ENCODE peak calls at places on chromosome 17, in six cellular contexts. T is CD4-positive, alpha-beta memory T cell; U is HepG2; K is GM12864; G is choroid plexus epithelial cell; Z is heart left ventricle. F is an unnamed sample.

GRCh38 chr17:45341389-45342158 is 24.8 kb upstream of the MAP3K14 start:
- DNase-seq in T (no peak), K (no peak), Z (peak), U (peak), G (peak), F (no peak)

GRCh38 chr17:34010534-34010933 is 244.6 kb upstream of the CCL2 start:
- DNase-seq in Z (no peak), T (no peak), K (no peak), U (no peak), G (no peak), F (no peak)

GRCh38 chr17:70344356-70345060 is 175.2 kb downstream of the KCNJ2 start:
- DNase-seq in Z (no peak), T (no peak), K (no peak), G (peak), U (no peak), F (no peak)

GRCh38 chr17:5667871-5668270 is 83.6 kb upstream of the NLRP1 start:
- DNase-seq in U (peak), K (no peak), Z (no peak), G (no peak), T (no peak), F (no peak)

GRCh38 chr17:15298176-15298575 is 33.0 kb upstream of the PMP22 start:
- DNase-seq in Z (no peak), U (no peak), T (no peak), G (peak), K (no peak), F (no peak)

GRCh38 chr17:28549274-28550132 is 2.9 kb downstream of the UNC119 start:
- DNase-seq in T (peak), K (peak), Z (peak), U (no peak), G (no peak), F (peak)

GRCh38 chr17:4869599-4869998 is 29.7 kb upstream of the C17orf107 start:
- DNase-seq in T (no peak), Z (no peak), G (no peak), U (no peak), K (no peak), F (no peak)

GRCh38 chr17:27315322-27315721 is 21.4 kb downstream of the WSB1 start:
- DNase-seq in K (no peak), G (peak), Z (peak), T (no peak), U (no peak), F (no peak)

GRCh38 chr17:72970794-72971512 is 121.5 kb downstream of the SLC39A11 start:
- DNase-seq in U (no peak), T (no peak), G (no peak), K (no peak), Z (no peak), F (no peak)

GRCh38 chr17:51741447-51741846 is 417.1 kb downstream of the CA10 start:
- DNase-seq in K (no peak), U (no peak), G (no peak), Z (no peak), T (no peak), F (no peak)

GRCh38 chr17:15479697-15480096 is 12.3 kb upstream of the CDRT4 start:
- DNase-seq in U (peak), T (no peak), G (no peak), K (no peak), Z (no peak), F (no peak)

GRCh38 chr17:71633391-71633849 is 487.4 kb upstream of the SOX9 start:
- DNase-seq in U (no peak), T (no peak), Z (no peak), K (no peak), G (peak), F (no peak)
- H3K4me3 ChIP-seq in U (no peak), T (no peak), Z (no peak), K (no peak), G (no peak), F (no peak)

GRCh38 chr17:59786213-59786535 is 78.7 kb downstream of the VMP1 start:
- DNase-seq in U (no peak), Z (no peak), G (no peak), T (no peak), K (no peak), F (no peak)
- H3K4me3 ChIP-seq in U (peak), Z (no peak), G (no peak), T (peak), K (peak), F (no peak)

DNA sequence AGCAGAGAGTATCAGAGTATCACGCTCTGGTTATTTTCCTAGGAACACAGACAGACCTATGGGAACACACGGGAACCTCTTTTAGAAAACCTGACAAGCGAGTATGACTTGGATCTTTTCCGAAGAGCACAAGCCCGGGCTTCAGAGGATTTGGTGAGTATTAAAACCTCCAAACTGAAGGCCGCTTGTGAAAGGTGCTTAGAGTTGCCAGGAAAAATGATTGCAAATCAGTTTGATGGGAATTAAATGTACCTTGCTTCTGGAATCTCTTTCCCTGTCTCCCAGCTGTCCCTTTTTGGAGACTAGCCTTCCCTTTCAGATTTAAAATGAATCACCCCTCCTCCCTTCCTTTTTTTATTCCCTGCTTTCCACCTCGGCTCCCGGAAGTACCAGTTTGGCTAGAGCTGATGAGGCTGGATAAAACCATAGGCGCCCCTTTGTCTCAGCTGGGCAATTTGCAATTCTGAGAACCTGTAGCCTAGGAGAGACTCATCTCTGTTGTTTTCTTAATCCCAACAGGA is 27.3 kb downstream of the KAT7 start:
- DNase-seq in U (no peak), T (no peak), G (no peak), K (no peak), Z (no peak), F (no peak)
- H3K4me3 ChIP-seq in U (no peak), T (no peak), G (no peak), K (no peak), Z (no peak), F (no peak)

GRCh38 chr17:57861737-57862409 is 12.0 kb upstream of the MRPS23 start:
- DNase-seq in U (peak), K (no peak), T (no peak), G (no peak), Z (peak), F (no peak)
- H3K4me3 ChIP-seq in U (peak), K (no peak), T (peak), G (peak), Z (peak), F (no peak)

DNA sequence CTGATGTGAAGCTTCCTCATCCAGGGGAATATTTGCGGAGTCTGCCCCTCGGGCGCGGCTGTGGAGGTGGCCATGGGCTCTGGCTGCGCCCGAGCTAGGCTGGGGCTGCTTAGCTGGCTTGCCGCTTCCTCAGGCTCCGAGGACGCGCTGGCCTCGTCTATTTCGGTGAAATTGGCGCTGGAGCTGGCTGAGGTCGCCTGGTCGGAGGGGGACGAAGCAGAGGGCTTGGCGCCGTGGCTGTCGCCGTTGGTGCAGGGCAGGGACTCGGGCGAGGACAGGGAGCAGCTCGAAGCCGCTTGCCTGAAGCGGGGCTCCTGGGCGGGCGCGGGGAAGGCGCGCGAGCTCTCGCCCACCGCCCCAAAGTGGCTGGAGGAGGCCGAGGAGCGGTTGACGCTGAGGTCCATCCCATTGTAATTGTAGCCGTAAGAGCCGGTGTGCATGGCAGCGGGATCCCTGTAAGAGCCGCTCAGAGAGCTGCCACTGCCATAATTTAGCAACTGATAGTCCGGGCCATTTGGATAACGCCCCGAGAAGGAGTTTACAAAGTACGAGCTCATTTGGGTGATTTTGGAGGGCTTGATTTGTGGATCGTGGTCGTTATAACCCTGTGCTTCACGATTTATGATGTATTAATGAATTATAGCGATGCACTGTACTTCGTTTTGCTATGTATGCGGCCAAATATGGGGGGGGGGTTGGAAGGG is at the start of gene HOXB5:
- DNase-seq in G (no peak), Z (no peak), T (no peak), K (no peak), U (no peak), F (no peak)
- H3K4me3 ChIP-seq in G (no peak), Z (peak), T (peak), K (peak), U (peak), F (peak)

DNA sequence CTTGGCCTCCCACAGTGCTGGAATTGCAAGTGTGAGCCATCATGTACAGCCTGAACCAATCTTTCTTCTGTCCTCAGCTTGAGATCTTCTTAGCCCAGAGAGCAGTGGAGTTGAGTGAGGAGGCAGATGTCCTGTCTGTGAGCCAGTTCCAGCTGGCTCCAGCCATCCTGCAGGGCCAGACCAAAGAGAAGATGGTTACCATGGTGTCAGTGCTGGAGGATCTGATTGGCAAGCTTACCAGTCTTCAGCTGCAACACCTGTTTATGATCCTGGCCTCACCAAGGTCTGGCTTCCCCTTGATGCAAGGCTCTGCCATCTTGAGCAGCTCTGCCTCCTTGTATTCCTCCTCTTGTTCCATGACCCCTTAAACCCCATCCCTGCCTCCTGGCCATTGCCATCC is 9.6 kb downstream of the CDK5RAP3 start:
- DNase-seq in T (no peak), K (no peak), G (no peak), U (no peak), Z (no peak), F (no peak)
- H3K4me3 ChIP-seq in T (no peak), K (no peak), G (no peak), U (no peak), Z (no peak), F (no peak)

DNA sequence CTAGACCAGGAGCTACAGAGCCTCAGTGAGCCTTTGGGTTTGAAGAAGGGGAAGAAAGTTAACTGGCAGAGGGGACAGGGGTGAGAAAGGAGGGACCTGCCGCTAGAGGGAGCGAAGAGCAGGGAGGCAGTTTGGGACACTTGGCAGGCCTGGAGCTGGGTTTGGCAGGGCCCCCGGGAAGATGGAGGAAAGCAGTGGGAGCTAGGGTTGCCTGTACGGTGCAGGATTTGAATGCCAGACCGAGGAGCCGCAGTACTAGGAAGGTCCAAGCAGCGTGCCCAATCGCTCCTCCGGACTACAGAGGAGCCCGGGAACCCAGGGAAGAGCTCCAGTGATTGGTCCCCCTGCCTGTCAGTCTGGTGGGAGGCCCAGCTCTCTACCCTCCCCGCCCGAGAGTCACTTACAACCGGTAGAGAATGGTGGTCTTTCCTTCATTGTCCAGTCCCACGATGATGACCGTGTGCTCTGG is 1.3 kb downstream of the ARL5C start:
- DNase-seq in T (peak), Z (peak), K (peak), U (peak), G (peak), F (peak)
- H3K4me3 ChIP-seq in T (peak), Z (peak), K (peak), U (peak), G (peak), F (peak)

GRCh38 chr17:55390364-55390977 is 31.2 kb downstream of the MMD start:
- DNase-seq in U (no peak), Z (no peak), K (no peak), G (peak), T (no peak), F (no peak)
- H3K4me3 ChIP-seq in U (no peak), Z (no peak), K (no peak), G (no peak), T (no peak), F (no peak)